ENCODE peak calls at places on chromosomes 1 and 21, in four cellular contexts. B is T-helper 2 cell; O is stimulated activated effector memory CD8-positive, alpha-beta T cell treated with anti-CD3 and anti-CD28 coated beads, Interleukin-12 subunit alpha, Interleukin-12 subunit beta, amount 100 ng/mL, for 72 hours; T is stimulated activated CD8-positive, alpha-beta memory T cell treated with anti-CD3 and anti-CD28 coated beads, Interleukin-15, amount 100 ng/mL, for 1 hour. L is an unnamed sample.

GRCh38 chr1:50308883-50309282 is 114.4 kb downstream of the DMRTA2 start:
- DNase-seq in B (no peak), O (no peak), T (no peak), L (peak; percentile 40)

GRCh38 chr1:214833357-214833756 is 230.4 kb downstream of the CENPF start:
- DNase-seq in B (no peak), O (no peak), T (no peak), L (peak; percentile 78)

GRCh38 chr1:9203623-9204022 is 31.0 kb upstream of the H6PD start:
- DNase-seq in B (no peak), O (no peak), T (no peak), L (no peak)

GRCh38 chr1:107139833-107140702 is 771 bp upstream of the NTNG1 start:
- DNase-seq in B (no peak), O (no peak), T (no peak), L (peak; percentile 78)

GRCh38 chr1:64980745-64981601 is 14.6 kb upstream of the JAK1 start:
- DNase-seq in B (no peak), O (no peak), T (no peak), L (peak; percentile 22)

GRCh38 chr1:224736619-224737352 is 120.7 kb downstream of the CNIH3 start:
- DNase-seq in B (no peak), O (no peak), T (no peak), L (peak; percentile 67)

GRCh38 chr1:50822035-50822776 is 137.9 kb downstream of the FAF1 start:
- DNase-seq in B (no peak), O (no peak), T (no peak), L (no peak)

GRCh38 chr1:9996624-9997582 is at the start of gene RBP7:
- DNase-seq in B (no peak), O (no peak), T (no peak), L (no peak)

GRCh38 chr21:40166291-40166843 is 299.1 kb downstream of the PCP4 start:
- DNase-seq in B (no peak), O (no peak), T (no peak), L (peak; percentile 76)

GRCh38 chr1:118388341-118388740 is 203.3 kb upstream of the SPAG17 start:
- DNase-seq in B (no peak), O (no peak), T (no peak), L (no peak)

GRCh38 chr21:20882462-20883415 is 115.5 kb upstream of the NCAM2 start:
- DNase-seq in B (no peak), O (no peak), T (no peak), L (peak; percentile 54)

GRCh38 chr1:10459185-10459584 is 9.4 kb downstream of the CORT start:
- DNase-seq in B (no peak), O (no peak), T (no peak), L (peak; percentile 80)

GRCh38 chr21:44920694-44921604 is at the start of gene ITGB2:
- DNase-seq in B (no peak), O (peak; percentile 33), T (no peak), L (no peak)

GRCh38 chr1:234475166-234475793 is 3.7 kb downstream of the TARBP1 start:
- DNase-seq in B (no peak), O (no peak), T (no peak), L (no peak)

GRCh38 chr1:9400425-9401079 is 107.9 kb downstream of the SPSB1 start:
- DNase-seq in B (no peak), O (no peak), T (no peak), L (peak; percentile 46)

L was measured in astrocyte of the spinal cord.